ENCODE peak calls at places on chromosome 19, in six cellular contexts. A is BJ; Y is H54; N is activated naive CD4-positive, alpha-beta T cell; L is left lobe of liver; O is stimulated activated CD4-positive, alpha-beta T cell treated with anti-CD3 and anti-CD28 coated beads, Interleukin-2, amount 100 ng/mL, for 24 hours. I is an unnamed sample.

GRCh38 chr19:21328885-21329605 is at the start of gene ZNF708:
- DNase-seq in A (peak; percentile 56), Y (peak; percentile 70), N (peak; percentile 56), L (peak; percentile 86), O (peak; percentile 80), I (peak; percentile 94)

GRCh38 chr19:43618921-43619261 is 538 bp downstream of the ZNF428 start:
- DNase-seq in A (no peak), Y (no peak), N (no peak), L (no peak), O (peak; percentile 59), I (no peak)

GRCh38 chr19:35354898-35355297 is 3.4 kb upstream of the FFAR3 start:
- DNase-seq in A (no peak), Y (no peak), N (no peak), L (peak; percentile 35), O (no peak), I (no peak)

GRCh38 chr19:2579678-2580280 is 103.9 kb downstream of the GADD45B start:
- DNase-seq in A (no peak), Y (no peak), N (no peak), L (no peak), O (no peak), I (no peak)

GRCh38 chr19:5903054-5903501 is 512 bp downstream of the NDUFA11 start:
- DNase-seq in A (no peak), Y (peak; percentile 45), N (no peak), L (no peak), O (peak; percentile 19), I (no peak)

GRCh38 chr19:5951338-5951861 is 26.5 kb downstream of the RANBP3 start:
- DNase-seq in A (no peak), Y (no peak), N (no peak), L (no peak), O (no peak), I (no peak)

GRCh38 chr19:2320057-2320456 is 8.3 kb downstream of the LSM7 start:
- DNase-seq in A (no peak), Y (no peak), N (no peak), L (no peak), O (no peak), I (no peak)

GRCh38 chr19:16207063-16207462 is 9.4 kb downstream of the AP1M1 start:
- DNase-seq in A (no peak), Y (no peak), N (no peak), L (no peak), O (no peak), I (no peak)

GRCh38 chr19:38253788-38254187 is 2.4 kb downstream of the PPP1R14A start:
- DNase-seq in A (no peak), Y (no peak), N (no peak), L (no peak), O (no peak), I (no peak)

GRCh38 chr19:48867922-48868195 is 558 bp downstream of the PLEKHA4 start:
- DNase-seq in A (no peak), Y (no peak), N (no peak), L (no peak), O (no peak), I (no peak)

I was measured in osteocyte.